ENCODE peak calls at places on chromosomes 13 and 19, in five cellular contexts. P is mesenchymal stem cell, U is H9, H is SK-N-SH, V is HCT116. J is an unnamed sample.

GRCh38 chr13:19862511-19863313 is 737 bp downstream of the ZMYM5 start:
- DNase-seq in V (no peak), U (peak; percentile 36), P (peak; percentile 57), H (no peak), J (peak; percentile 22)

GRCh38 chr13:44974056-44974798 is 15.0 kb downstream of the NUFIP1 start:
- DNase-seq in V (no peak), P (peak; percentile 41), U (no peak), H (no peak), J (peak; percentile 80)

GRCh38 chr13:33126909-33127607 is 110.8 kb downstream of the KL start:
- DNase-seq in V (no peak), U (no peak), P (peak; percentile 47), H (no peak), J (peak; percentile 81)

GRCh38 chr19:15672580-15673175 is at the start of gene CYP4F12:
- DNase-seq in U (no peak), V (peak; percentile 49), P (no peak), H (no peak), J (peak; percentile 12)

GRCh38 chr13:68199271-68199670 is 969.1 kb upstream of the PCDH9 start:
- DNase-seq in U (no peak), H (no peak), P (no peak), V (no peak), J (peak; percentile 16)

GRCh38 chr13:33649212-33649917 is 168.6 kb upstream of the RFC3 start:
- DNase-seq in H (no peak), V (no peak), U (no peak), P (peak; percentile 29), J (peak; percentile 23)

GRCh38 chr13:99902657-99903056 is 68.9 kb downstream of the ZIC5 start:
- DNase-seq in U (no peak), V (no peak), P (no peak), H (no peak), J (no peak)

GRCh38 chr19:10508707-10509106 is 5.6 kb upstream of the KEAP1 start:
- DNase-seq in H (no peak), P (no peak), U (no peak), V (no peak), J (no peak)

GRCh38 chr13:109760372-109760771 is 26.0 kb downstream of the IRS2 start:
- DNase-seq in U (no peak), H (no peak), V (no peak), P (no peak), J (no peak)

GRCh38 chr19:58181902-58182576 is 822 bp upstream of the ZNF274 start:
- DNase-seq in V (no peak), P (peak; percentile 35), H (no peak), U (peak; percentile 75), J (peak; percentile 20)

GRCh38 chr19:18317998-18318800 is 4.7 kb downstream of the LSM4 start:
- DNase-seq in V (no peak), U (no peak), P (no peak), H (peak; percentile 85), J (no peak)

GRCh38 chr13:108728370-108728769 is 99.0 kb downstream of the MYO16 start:
- DNase-seq in V (peak; percentile 77), P (no peak), U (peak; percentile 87), H (no peak), J (no peak)

GRCh38 chr13:45473627-45474026 is 8.9 kb downstream of the COG3 start:
- DNase-seq in P (no peak), V (no peak), U (peak; percentile 37), H (peak; percentile 39), J (no peak)

GRCh38 chr13:29594310-29594709 is 1.2 kb downstream of the SLC7A1 start:
- DNase-seq in U (no peak), H (peak; percentile 62), V (no peak), P (peak; percentile 92), J (peak; percentile 91)

GRCh38 chr19:5803752-5804515 is 933 bp upstream of the NRTN start:
- DNase-seq in H (peak; percentile 99), P (peak; percentile 92), V (peak; percentile 78), U (peak; percentile 97), J (peak; percentile 78)

GRCh38 chr19:33689138-33689746 is 67.5 kb downstream of the CHST8 start:
- DNase-seq in P (no peak), H (no peak), V (no peak), U (no peak), J (no peak)

GRCh38 chr19:3981736-3982681 is 3.3 kb downstream of the EEF2 start:
- DNase-seq in V (no peak), P (no peak), H (peak; percentile 17), U (peak; percentile 31), J (no peak)
- H3K9ac ChIP-seq in V (no peak overlapping the region), P (no peak overlapping the region), H (no peak overlapping the region), U (no peak overlapping the region), J (no peak overlapping the region)

GRCh38 chr13:112747256-112747655 is 57.4 kb downstream of the ATP11A start:
- DNase-seq in H (no peak), U (no peak), P (no peak), V (no peak), J (peak; percentile 27)
- H3K9ac ChIP-seq in H (no peak overlapping the region), U (no peak overlapping the region), P (no peak overlapping the region), V (no peak overlapping the region), J (no peak overlapping the region)

GRCh38 chr19:38268539-38268938 is 4.2 kb downstream of the SPINT2 start:
- DNase-seq in V (no peak), U (no peak), H (no peak), P (no peak), J (no peak)
- H3K9ac ChIP-seq in V (peak overlapping the region; percentile 88), U (no peak overlapping the region), H (no peak overlapping the region), P (no peak overlapping the region), J (no peak overlapping the region)

GRCh38 chr19:868458-869244 is 9.2 kb downstream of the CFD start:
- DNase-seq in V (no peak), H (no peak), U (no peak), P (no peak), J (no peak)
- H3K9ac ChIP-seq in V (peak overlapping the region; percentile 62), H (no peak overlapping the region), U (no peak overlapping the region), P (peak overlapping the region; percentile 68), J (peak overlapping the region; percentile 31)

GRCh38 chr19:45467456-45468158 is at the start of gene FOSB:
- DNase-seq in V (peak; percentile 91), H (peak; percentile 96), P (peak; percentile 95), U (peak; percentile 93), J (peak; percentile 95)

GRCh38 chr19:45469132-45469834 is 1.5 kb downstream of the FOSB start:
- DNase-seq in H (peak; percentile 92), V (peak; percentile 76), U (peak; percentile 95), P (peak; percentile 75), J (peak; percentile 94)

GRCh38 chr19:45469835-45470146 is 2.0 kb downstream of the FOSB start:
- DNase-seq in H (peak; percentile 93), V (no peak), U (no peak), P (no peak), J (no peak)

GRCh38 chr19:45468159-45468651 is 409 bp downstream of the FOSB start:
- DNase-seq in P (no peak), U (no peak), H (no peak), V (no peak), J (no peak)

DNA sequence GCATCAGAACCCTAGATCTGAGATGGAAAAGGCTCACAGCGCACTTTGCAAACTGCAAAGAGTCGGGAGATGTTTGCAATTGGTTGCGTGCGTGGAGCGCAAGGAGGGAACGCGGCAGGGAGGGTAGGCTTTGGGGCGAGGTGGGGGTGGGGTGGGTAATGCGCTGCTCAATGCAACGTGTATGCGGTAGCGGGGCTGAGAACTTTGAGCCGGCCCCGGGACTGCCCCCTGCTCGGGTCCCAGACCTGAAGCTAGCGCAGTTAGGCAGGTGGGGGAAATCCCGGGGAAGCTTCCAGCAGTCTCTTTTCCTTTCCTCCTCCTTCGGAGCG is 971 bp downstream of the FOSB start:
- DNase-seq in U (no peak), P (no peak), H (no peak), V (no peak), J (peak; percentile 44)
- H3K9ac ChIP-seq in U (peak overlapping the region; percentile 37), P (peak overlapping the region; percentile 99), H (peak overlapping the region; percentile 97), V (peak overlapping the region; percentile 99), J (peak overlapping the region; percentile 93)

GRCh38 chr13:83355042-83355441 is 527.2 kb downstream of the SLITRK1 start:
- DNase-seq in P (no peak), U (no peak), H (no peak), V (no peak), J (no peak)
- H3K9ac ChIP-seq in P (no peak overlapping the region), U (no peak overlapping the region), H (no peak overlapping the region), V (no peak overlapping the region), J (no peak overlapping the region)